ENCODE peak calls at places on chromosomes 2 and 18, in seven cellular contexts. One of them, this sample, is unnamed.

GRCh38 chr18:53056064-53056463 is 716.1 kb downstream of the DCC start:
- DNase-seq in H9: peak; percentile 37
- DNase-seq in trophoblast cell: no peak
- DNase-seq in IMR-90: no peak
- DNase-seq in mesendoderm: peak; percentile 69
- DNase-seq in neuronal stem cell: no peak
- DNase-seq in H1: no peak
- DNase-seq in this sample: no peak

GRCh38 chr2:54455584-54456525 is at the start of gene SPTBN1:
- DNase-seq in H9: peak; percentile 91
- DNase-seq in trophoblast cell: peak; percentile 71
- DNase-seq in IMR-90: peak; percentile 90
- DNase-seq in mesendoderm: peak; percentile 93
- DNase-seq in neuronal stem cell: peak; percentile 86
- DNase-seq in H1: peak; percentile 83
- DNase-seq in this sample: peak; percentile 93

GRCh38 chr2:134244091-134244490 is 9.8 kb upstream of the MGAT5 start:
- DNase-seq in H9: no peak
- DNase-seq in trophoblast cell: peak; percentile 50
- DNase-seq in IMR-90: peak; percentile 65
- DNase-seq in mesendoderm: no peak
- DNase-seq in neuronal stem cell: no peak
- DNase-seq in H1: no peak
- DNase-seq in this sample: no peak

GRCh38 chr2:55038428-55038827 is 11.8 kb downstream of the RTN4 start:
- DNase-seq in H9: no peak
- DNase-seq in trophoblast cell: no peak
- DNase-seq in IMR-90: no peak
- DNase-seq in mesendoderm: no peak
- DNase-seq in neuronal stem cell: no peak
- DNase-seq in H1: no peak
- DNase-seq in this sample: no peak

GRCh38 chr2:234905547-234906260 is 46.1 kb upstream of the SH3BP4 start:
- DNase-seq in H9: peak; percentile 10
- DNase-seq in trophoblast cell: no peak
- DNase-seq in IMR-90: peak; percentile 57
- DNase-seq in mesendoderm: no peak
- DNase-seq in neuronal stem cell: no peak
- DNase-seq in H1: no peak
- DNase-seq in this sample: no peak

GRCh38 chr2:85438291-85439110 is 20.0 kb downstream of the SH2D6 start:
- DNase-seq in H9: no peak
- DNase-seq in trophoblast cell: no peak
- DNase-seq in IMR-90: no peak
- DNase-seq in mesendoderm: no peak
- DNase-seq in neuronal stem cell: no peak
- DNase-seq in H1: no peak
- DNase-seq in this sample: no peak

GRCh38 chr2:84924173-84925106 is 19.0 kb downstream of the TMSB10 start:
- DNase-seq in H9: peak; percentile 67
- DNase-seq in trophoblast cell: no peak
- DNase-seq in IMR-90: peak; percentile 30
- DNase-seq in mesendoderm: peak; percentile 62
- DNase-seq in neuronal stem cell: no peak
- DNase-seq in H1: no peak
- DNase-seq in this sample: no peak

GRCh38 chr2:199851886-199852285 is 894 bp upstream of the FTCDNL1 start:
- DNase-seq in H9: no peak
- DNase-seq in trophoblast cell: no peak
- DNase-seq in IMR-90: no peak
- DNase-seq in mesendoderm: no peak
- DNase-seq in neuronal stem cell: no peak
- DNase-seq in H1: no peak
- DNase-seq in this sample: no peak

GRCh38 chr2:231138699-231139098 is 13.9 kb upstream of the HTR2B start:
- DNase-seq in H9: no peak
- DNase-seq in trophoblast cell: no peak
- DNase-seq in IMR-90: peak; percentile 77
- DNase-seq in mesendoderm: no peak
- DNase-seq in neuronal stem cell: no peak
- DNase-seq in H1: no peak
- DNase-seq in this sample: no peak

GRCh38 chr2:107168141-107168540 is 282.2 kb upstream of the ST6GAL2 start:
- DNase-seq in H9: no peak
- DNase-seq in trophoblast cell: no peak
- DNase-seq in IMR-90: no peak
- DNase-seq in mesendoderm: no peak
- DNase-seq in neuronal stem cell: no peak
- DNase-seq in H1: no peak
- DNase-seq in this sample: no peak

GRCh38 chr2:171248205-171248662 is 87.5 kb upstream of the TLK1 start:
- DNase-seq in H9: no peak
- DNase-seq in trophoblast cell: no peak
- DNase-seq in IMR-90: no peak
- DNase-seq in mesendoderm: no peak
- DNase-seq in neuronal stem cell: no peak
- DNase-seq in H1: no peak
- DNase-seq in this sample: no peak

GRCh38 chr2:24015562-24016375 is 5.9 kb downstream of the MFSD2B start:
- DNase-seq in H9: no peak
- DNase-seq in trophoblast cell: peak; percentile 93
- DNase-seq in IMR-90: peak; percentile 83
- DNase-seq in mesendoderm: no peak
- DNase-seq in neuronal stem cell: no peak
- DNase-seq in H1: no peak
- DNase-seq in this sample: peak; percentile 86

GRCh38 chr18:56516769-56517168 is 121.6 kb downstream of the TXNL1 start:
- DNase-seq in H9: no peak
- DNase-seq in trophoblast cell: no peak
- DNase-seq in IMR-90: peak; percentile 50
- DNase-seq in mesendoderm: no peak
- DNase-seq in neuronal stem cell: no peak
- DNase-seq in H1: no peak
- DNase-seq in this sample: no peak

GRCh38 chr2:6069354-6069753 is 377.2 kb downstream of the SOX11 start:
- DNase-seq in H9: peak; percentile 66
- DNase-seq in trophoblast cell: no peak
- DNase-seq in IMR-90: peak; percentile 5
- DNase-seq in mesendoderm: peak; percentile 80
- DNase-seq in neuronal stem cell: no peak
- DNase-seq in H1: peak; percentile 51
- DNase-seq in this sample: no peak

GRCh38 chr2:72108121-72108520 is 39.5 kb downstream of the CYP26B1 start:
- DNase-seq in H9: no peak
- DNase-seq in trophoblast cell: peak; percentile 86
- DNase-seq in IMR-90: peak; percentile 5
- DNase-seq in mesendoderm: no peak
- DNase-seq in neuronal stem cell: no peak
- DNase-seq in H1: no peak
- DNase-seq in this sample: no peak

GRCh38 chr2:183222751-183223150 is 98.5 kb downstream of the NUP35 start:
- DNase-seq in H9: no peak
- DNase-seq in trophoblast cell: no peak
- DNase-seq in IMR-90: no peak
- DNase-seq in mesendoderm: no peak
- DNase-seq in neuronal stem cell: no peak
- DNase-seq in H1: no peak
- DNase-seq in this sample: no peak

GRCh38 chr2:120381661-120382060 is 35.7 kb downstream of the INHBB start:
- DNase-seq in H9: no peak
- DNase-seq in trophoblast cell: no peak
- DNase-seq in IMR-90: no peak
- DNase-seq in mesendoderm: no peak
- DNase-seq in neuronal stem cell: no peak
- DNase-seq in H1: no peak
- DNase-seq in this sample: no peak

GRCh38 chr18:62525611-62526010 is 2.8 kb downstream of the ZCCHC2 start:
- DNase-seq in H9: no peak
- DNase-seq in trophoblast cell: no peak
- DNase-seq in IMR-90: no peak
- DNase-seq in mesendoderm: no peak
- DNase-seq in neuronal stem cell: no peak
- DNase-seq in H1: no peak
- DNase-seq in this sample: no peak

GRCh38 chr2:241843321-241844065 is 15.2 kb downstream of the PDCD1 start:
- DNase-seq in H9: peak; percentile 34
- DNase-seq in trophoblast cell: no peak
- DNase-seq in IMR-90: no peak
- DNase-seq in mesendoderm: no peak
- DNase-seq in neuronal stem cell: no peak
- DNase-seq in H1: peak; percentile 51
- DNase-seq in this sample: no peak

GRCh38 chr2:158181171-158181570 is 79.5 kb downstream of the UPP2 start:
- DNase-seq in H9: no peak
- DNase-seq in trophoblast cell: no peak
- DNase-seq in IMR-90: no peak
- DNase-seq in mesendoderm: no peak
- DNase-seq in neuronal stem cell: no peak
- DNase-seq in H1: no peak
- DNase-seq in this sample: no peak

GRCh38 chr2:158184001-158184400 is 82.3 kb downstream of the UPP2 start:
- DNase-seq in H9: no peak
- DNase-seq in trophoblast cell: no peak
- DNase-seq in IMR-90: no peak
- DNase-seq in mesendoderm: no peak
- DNase-seq in neuronal stem cell: no peak
- DNase-seq in H1: no peak
- DNase-seq in this sample: no peak

GRCh38 chr2:158179660-158180059 is 78.0 kb downstream of the UPP2 start:
- DNase-seq in H9: no peak
- DNase-seq in trophoblast cell: peak; percentile 4
- DNase-seq in IMR-90: peak; percentile 26
- DNase-seq in mesendoderm: no peak
- DNase-seq in neuronal stem cell: no peak
- DNase-seq in H1: no peak
- DNase-seq in this sample: peak; percentile 38

GRCh38 chr2:158184556-158185343 is 83.1 kb downstream of the UPP2 start:
- DNase-seq in H9: no peak
- DNase-seq in trophoblast cell: peak; percentile 91
- DNase-seq in IMR-90: no peak
- DNase-seq in mesendoderm: no peak
- DNase-seq in neuronal stem cell: no peak
- DNase-seq in H1: no peak
- DNase-seq in this sample: no peak

DNA sequence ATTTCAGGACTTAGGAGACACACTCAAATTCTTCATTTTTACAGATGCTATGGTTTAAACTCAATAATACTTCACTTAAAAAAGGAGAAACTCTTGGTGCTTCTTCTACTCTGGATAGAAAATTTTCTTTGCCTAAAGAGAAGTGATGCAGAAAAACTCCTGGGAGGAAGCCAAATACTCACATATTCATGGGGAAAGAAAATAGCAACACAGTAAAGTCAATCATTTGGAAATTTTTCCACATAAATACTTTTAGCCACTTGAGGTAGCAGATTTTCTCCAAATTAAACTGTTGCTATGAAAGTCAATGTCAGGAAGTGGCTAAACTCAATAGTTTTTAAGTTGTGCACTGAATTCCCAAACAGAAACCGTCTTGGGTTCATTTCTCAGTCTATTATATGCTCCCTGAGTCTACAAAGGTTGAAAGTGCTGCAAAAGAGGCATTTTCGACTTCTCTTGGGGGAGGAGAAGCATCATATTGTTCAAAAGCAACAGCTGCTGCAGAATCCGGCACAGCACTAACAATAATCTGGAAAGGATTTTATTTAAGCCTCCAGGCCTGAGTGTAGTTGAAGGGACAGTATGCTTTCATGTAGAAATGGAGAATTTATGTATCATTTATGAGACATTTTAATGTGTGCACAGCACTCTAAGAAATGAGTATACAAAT is 81.1 kb downstream of the UPP2 start:
- DNase-seq in H9: no peak
- DNase-seq in trophoblast cell: no peak
- DNase-seq in IMR-90: no peak
- DNase-seq in mesendoderm: no peak
- DNase-seq in neuronal stem cell: no peak
- DNase-seq in H1: no peak
- DNase-seq in this sample: no peak
- H3K4ac ChIP-seq in H9: no peak overlapping the region
- H3K4ac ChIP-seq in trophoblast cell: no peak overlapping the region
- H3K4ac ChIP-seq in IMR-90: no peak overlapping the region
- H3K4ac ChIP-seq in mesendoderm: no peak overlapping the region
- H3K4ac ChIP-seq in neuronal stem cell: no peak overlapping the region
- H3K4ac ChIP-seq in H1: no peak overlapping the region
- H3K4ac ChIP-seq in this sample: no peak overlapping the region

DNA sequence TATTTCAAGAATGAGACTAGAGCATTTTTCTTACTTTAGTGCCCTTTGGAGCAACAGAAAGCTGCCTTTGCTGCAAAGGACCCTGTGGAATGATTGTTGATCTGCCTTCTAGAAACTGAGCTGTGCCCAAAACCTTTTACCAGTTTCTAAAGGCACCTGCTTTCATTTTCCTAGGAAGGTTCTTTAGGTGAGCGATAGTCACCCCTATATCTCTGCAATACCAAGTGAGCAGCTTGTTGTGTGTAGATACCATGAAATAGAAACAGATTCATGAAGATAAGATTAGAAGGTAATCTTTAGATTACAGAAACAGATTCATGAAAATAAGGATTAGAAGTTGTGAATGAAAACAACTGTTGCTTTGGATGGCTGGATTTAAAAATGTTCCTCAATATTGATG is 202.3 kb downstream of the PLCL1 start:
- DNase-seq in H9: no peak
- DNase-seq in trophoblast cell: no peak
- DNase-seq in IMR-90: no peak
- DNase-seq in mesendoderm: no peak
- DNase-seq in neuronal stem cell: no peak
- DNase-seq in H1: no peak
- DNase-seq in this sample: no peak
- H3K4ac ChIP-seq in H9: no peak overlapping the region
- H3K4ac ChIP-seq in trophoblast cell: no peak overlapping the region
- H3K4ac ChIP-seq in IMR-90: no peak overlapping the region
- H3K4ac ChIP-seq in mesendoderm: no peak overlapping the region
- H3K4ac ChIP-seq in neuronal stem cell: no peak overlapping the region
- H3K4ac ChIP-seq in H1: no peak overlapping the region
- H3K4ac ChIP-seq in this sample: no peak overlapping the region

DNA sequence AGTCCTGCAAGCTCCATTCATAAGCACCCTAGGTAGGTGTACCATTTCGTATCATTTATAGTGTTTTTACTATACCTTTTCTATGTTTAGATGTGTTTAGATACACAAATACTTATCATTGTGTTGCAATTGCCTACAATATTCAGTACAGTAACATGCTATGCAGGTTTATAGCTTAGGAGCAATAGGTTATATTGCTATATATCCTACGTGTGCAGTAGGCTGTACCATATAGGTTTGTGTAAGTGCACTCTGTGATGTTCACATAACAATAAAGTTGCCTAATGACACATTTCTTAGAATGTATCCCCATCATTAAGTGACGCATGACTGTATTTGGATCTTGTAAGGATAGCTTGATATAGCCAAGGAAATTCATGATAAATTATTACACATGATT is 88.6 kb upstream of the CDH20 start:
- DNase-seq in H9: no peak
- DNase-seq in trophoblast cell: no peak
- DNase-seq in IMR-90: no peak
- DNase-seq in mesendoderm: no peak
- DNase-seq in neuronal stem cell: no peak
- DNase-seq in H1: no peak
- DNase-seq in this sample: no peak
- H3K4ac ChIP-seq in H9: no peak overlapping the region
- H3K4ac ChIP-seq in trophoblast cell: no peak overlapping the region
- H3K4ac ChIP-seq in IMR-90: no peak overlapping the region
- H3K4ac ChIP-seq in mesendoderm: no peak overlapping the region
- H3K4ac ChIP-seq in neuronal stem cell: no peak overlapping the region
- H3K4ac ChIP-seq in H1: no peak overlapping the region
- H3K4ac ChIP-seq in this sample: no peak overlapping the region

GRCh38 chr2:66957198-66957597 is 439.9 kb upstream of the ETAA1 start:
- DNase-seq in H9: no peak
- DNase-seq in trophoblast cell: peak; percentile 75
- DNase-seq in IMR-90: no peak
- DNase-seq in mesendoderm: no peak
- DNase-seq in neuronal stem cell: no peak
- DNase-seq in H1: no peak
- DNase-seq in this sample: peak; percentile 43
- H3K4ac ChIP-seq in H9: no peak overlapping the region
- H3K4ac ChIP-seq in trophoblast cell: no peak overlapping the region
- H3K4ac ChIP-seq in IMR-90: no peak overlapping the region
- H3K4ac ChIP-seq in mesendoderm: no peak overlapping the region
- H3K4ac ChIP-seq in neuronal stem cell: no peak overlapping the region
- H3K4ac ChIP-seq in H1: no peak overlapping the region
- H3K4ac ChIP-seq in this sample: no peak overlapping the region